ENCODE peak calls at places on chromosomes 4 and X, in nine cellular contexts. O is stomach, J is esophagus muscularis mucosa, W is WERI-Rb-1, H is fibroblast of lung, F is left ventricle myocardium inferior, R is lung, X is body of pancreas, D is cardiac muscle cell. V is an unnamed sample.

GRCh38 chr4:124711469-124712416 is 789 bp downstream of the ANKRD50 start:
- DNase-seq in O (peak; percentile 55), J (no peak), W (peak; percentile 88), H (peak; percentile 77), F (no peak), R (peak; percentile 64), X (peak; percentile 44), D (peak; percentile 81), V (peak; percentile 32)

GRCh38 chrX:109952050-109952449 is 50.9 kb upstream of the TMEM164 start:
- DNase-seq in O (no peak), J (no peak), W (no peak), H (peak; percentile 20), F (no peak), R (no peak), X (no peak), D (no peak), V (no peak)

GRCh38 chr4:57190651-57191481 is 80.7 kb upstream of the IGFBP7 start:
- DNase-seq in O (no peak), J (no peak), W (peak; percentile 85), H (peak; percentile 35), F (no peak), R (no peak), X (peak; percentile 15), D (peak; percentile 63), V (no peak)

GRCh38 chr4:751676-752075 is 46.0 kb downstream of the PCGF3 start:
- DNase-seq in O (no peak), J (no peak), W (no peak), H (peak; percentile 58), F (no peak), R (no peak), X (no peak), D (no peak), V (no peak)

GRCh38 chrX:150199181-150199580 is 163.9 kb upstream of the MAMLD1 start:
- DNase-seq in O (no peak), J (no peak), W (no peak), H (no peak), F (no peak), R (no peak), X (no peak), D (no peak), V (no peak)

GRCh38 chrX:25968920-25969319 is 169.2 kb upstream of the MAGEB18 start:
- DNase-seq in O (no peak), J (no peak), W (peak; percentile 68), H (peak; percentile 0), F (no peak), R (no peak), X (peak; percentile 55), D (peak; percentile 64), V (peak; percentile 1)

GRCh38 chr4:174005422-174005821 is 278.0 kb downstream of the FBXO8 start:
- DNase-seq in O (no peak), J (no peak), W (peak; percentile 50), H (no peak), F (no peak), R (no peak), X (no peak), D (no peak), V (no peak)

GRCh38 chrX:42515939-42516338 is 262.0 kb downstream of the PPP1R2C start:
- DNase-seq in O (no peak), J (no peak), W (no peak), H (peak; percentile 20), F (no peak), R (no peak), X (no peak), D (no peak), V (no peak)

GRCh38 chrX:136200466-136200865 is 50.7 kb downstream of the MAP7D3 start:
- DNase-seq in O (no peak), J (no peak), W (no peak), H (peak; percentile 47), F (no peak), R (no peak), X (no peak), D (peak; percentile 36), V (no peak)

GRCh38 chr4:87375719-87376291 is 15.2 kb downstream of the HSD17B11 start:
- DNase-seq in O (peak; percentile 55), J (no peak), W (no peak), H (peak; percentile 71), F (no peak), R (no peak), X (peak; percentile 67), D (peak; percentile 91), V (peak; percentile 76)

GRCh38 chrX:119688856-119689455 is 4.0 kb downstream of the SEPTIN6 start:
- DNase-seq in O (no peak), J (no peak), W (no peak), H (no peak), F (no peak), R (no peak), X (no peak), D (no peak), V (no peak)

GRCh38 chr4:140344621-140345020 is 28.8 kb upstream of the SCOC start:
- DNase-seq in O (no peak), J (no peak), W (no peak), H (peak; percentile 42), F (no peak), R (no peak), X (peak; percentile 75), D (no peak), V (no peak)

DNA sequence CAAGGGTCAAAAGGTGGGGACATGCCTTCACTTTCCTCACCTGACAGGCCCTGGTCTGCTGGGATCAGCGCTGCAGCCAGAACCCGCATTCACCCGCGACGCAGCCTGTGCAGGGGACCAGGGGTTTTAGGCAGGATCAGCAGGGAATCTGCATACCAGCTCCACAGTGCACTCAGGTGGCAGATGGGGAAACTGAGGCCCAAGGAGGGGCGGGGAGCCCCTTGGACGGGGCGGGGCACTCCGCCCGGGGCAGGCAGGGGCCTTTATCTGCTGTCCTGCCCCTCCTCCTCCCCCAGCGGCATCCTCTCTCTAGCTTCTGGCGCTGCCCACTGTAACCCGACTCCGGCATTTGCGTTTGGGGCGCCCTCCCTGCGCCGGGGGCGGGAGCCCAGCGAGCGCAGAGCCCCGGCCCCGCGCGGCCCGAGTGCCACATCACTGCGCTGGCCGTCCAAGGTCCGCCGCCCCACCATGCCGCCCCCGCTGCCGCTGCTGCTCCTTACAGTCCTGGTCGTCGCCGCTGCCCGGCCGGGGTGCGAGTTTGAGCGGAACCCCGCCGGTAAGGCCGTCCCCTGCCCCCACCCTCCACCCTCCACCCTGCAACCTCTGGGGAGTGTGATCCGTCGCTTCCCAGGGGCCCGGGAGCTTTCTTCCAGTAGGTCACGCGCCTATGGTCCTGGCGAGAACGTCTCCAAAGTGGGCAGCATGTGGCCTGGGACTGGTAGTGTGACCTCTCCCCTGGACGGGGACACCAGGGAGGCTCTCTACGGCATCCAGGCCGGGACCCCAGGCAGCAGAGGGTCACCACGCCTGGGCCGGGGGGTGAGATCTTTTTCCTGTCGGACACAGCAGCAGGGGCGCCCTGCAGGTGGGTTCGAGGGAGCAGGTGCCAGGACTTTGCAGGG is at the start of gene CPZ:
- DNase-seq in O (no peak), J (no peak), W (peak; percentile 30), H (peak; percentile 57), F (no peak), R (no peak), X (no peak), D (peak; percentile 44), V (no peak)
- H3K4me3 ChIP-seq in O (peak within 1 kb of the TSS; percentile 11), J (peak within 1 kb of the TSS; percentile 24), W (peak within 1 kb of the TSS; percentile 9), H (peak within 1 kb of the TSS; percentile 16), F (peak within 1 kb of the TSS; percentile 30), R (no peak within 1 kb of the TSS), X (no peak within 1 kb of the TSS), D (peak within 1 kb of the TSS; percentile 34), V (peak within 1 kb of the TSS; percentile 65)

DNA sequence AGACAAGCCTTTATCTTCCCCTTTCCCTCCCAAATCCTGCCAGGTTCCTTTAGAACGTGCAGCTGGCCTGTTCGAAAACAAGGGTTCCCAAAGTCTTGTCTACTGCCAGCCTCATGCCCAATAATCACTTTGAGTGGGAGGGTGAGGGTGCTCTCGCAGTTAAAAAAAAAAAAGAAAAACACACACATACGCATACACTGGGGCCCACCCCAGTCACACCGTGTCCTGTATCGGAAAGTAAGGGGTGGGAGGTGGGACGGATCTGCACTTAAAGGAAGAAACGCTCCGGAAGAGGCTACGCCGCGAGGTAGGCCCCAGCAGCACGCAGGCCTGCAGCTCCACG is 495 bp downstream of the MAD2L1 start:
- DNase-seq in O (no peak), J (no peak), W (no peak), H (no peak), F (no peak), R (no peak), X (no peak), D (no peak), V (no peak)
- H3K27ac ChIP-seq in O (peak overlapping the region; percentile 83), J (peak overlapping the region; percentile 95), W (peak overlapping the region; percentile 97), H (peak overlapping the region; percentile 96), F (peak overlapping the region; percentile 96), R (no peak overlapping the region), X (peak overlapping the region; percentile 93), D (peak overlapping the region; percentile 94), V (peak overlapping the region; percentile 63)

GRCh38 chr4:8274772-8275241 is 5.3 kb downstream of the HTRA3 start:
- DNase-seq in O (peak; percentile 53), J (peak; percentile 97), W (peak; percentile 96), H (peak; percentile 90), F (peak; percentile 90), R (peak; percentile 61), X (peak; percentile 55), D (peak; percentile 92), V (peak; percentile 95)
- TF ChIP-seq CTCF in O (peak; percentile 11), J (peak; percentile 61), W (peak; percentile 59), H (peak; percentile 66), F (peak; percentile 53), R (no peak), X (no peak), D (peak; percentile 53), V (peak; percentile 61)

GRCh38 chrX:153830632-153831434 is 489 bp upstream of the PDZD4 start:
- DNase-seq in O (no peak), J (no peak), W (no peak), H (no peak), F (no peak), R (no peak), X (no peak), D (no peak), V (no peak)
- H3K4me3 ChIP-seq in O (peak overlapping the region; percentile 46), J (peak overlapping the region; percentile 60), W (peak overlapping the region; percentile 29), H (no peak overlapping the region), F (peak overlapping the region; percentile 65), R (no peak overlapping the region), X (no peak overlapping the region), D (no peak overlapping the region), V (no peak overlapping the region)

GRCh38 chr4:59412739-59413138 is 1787.4 kb upstream of the ADGRL3 start:
- DNase-seq in O (no peak), J (no peak), W (no peak), H (no peak), F (no peak), R (no peak), X (no peak), D (no peak), V (no peak)

GRCh38 chr4:59409647-59410046 is 1790.5 kb upstream of the ADGRL3 start:
- DNase-seq in O (no peak), J (no peak), W (no peak), H (no peak), F (no peak), R (no peak), X (no peak), D (no peak), V (no peak)
- H3K27ac ChIP-seq in O (no peak overlapping the region), J (no peak overlapping the region), W (no peak overlapping the region), H (no peak overlapping the region), F (no peak overlapping the region), R (no peak overlapping the region), X (no peak overlapping the region), D (no peak overlapping the region), V (no peak overlapping the region)

V was measured in AG04450.